ENCODE peak calls at places on chromosome X, in eight cellular contexts. E, V, J, I, P, H, D and B are unnamed samples.

GRCh38 chrX:74277320-74277719 is 26.7 kb upstream of the ZCCHC13 start:
- DNase-seq in I (no peak), H (no peak), D (no peak), V (no peak), J (no peak), E (no peak), P (no peak), B (no peak)

GRCh38 chrX:152632445-152633097 is 5.1 kb upstream of the GABRQ start:
- DNase-seq in E (no peak), J (peak; percentile 49), H (peak; percentile 8), V (peak; percentile 56), D (no peak), P (no peak), I (peak; percentile 44), B (peak; percentile 78)

GRCh38 chrX:146481735-146482134 is 327.8 kb upstream of the CXorf51B start:
- DNase-seq in P (no peak), H (no peak), D (no peak), E (no peak), J (no peak), I (no peak), V (no peak), B (no peak)

GRCh38 chrX:154049209-154050112 is 29.8 kb upstream of the IRAK1 start:
- DNase-seq in P (no peak), E (no peak), D (peak; percentile 54), J (no peak), I (no peak), V (peak; percentile 39), H (no peak), B (no peak)

GRCh38 chrX:22122510-22122909 is 90.4 kb downstream of the PHEX start:
- DNase-seq in I (no peak), J (no peak), P (no peak), D (no peak), H (no peak), E (peak; percentile 65), V (no peak), B (peak; percentile 41)

GRCh38 chrX:7214251-7214650 is 66.3 kb upstream of the PUDP start:
- DNase-seq in E (no peak), V (no peak), D (no peak), J (no peak), H (no peak), P (no peak), I (no peak), B (no peak)

GRCh38 chrX:16544969-16545368 is 105.0 kb upstream of the S100G start:
- DNase-seq in E (no peak), V (no peak), D (no peak), H (no peak), J (no peak), P (no peak), I (no peak), B (no peak)

GRCh38 chrX:41475611-41476241 is 28.6 kb downstream of the NYX start:
- DNase-seq in I (no peak), D (no peak), E (no peak), H (peak; percentile 35), J (no peak), V (no peak), P (no peak), B (no peak)

GRCh38 chrX:9354918-9355317 is 109.9 kb upstream of the TBL1X start:
- DNase-seq in H (no peak), J (no peak), D (no peak), P (no peak), V (no peak), E (no peak), I (no peak), B (no peak)

GRCh38 chrX:9352683-9353430 is 112.0 kb upstream of the TBL1X start:
- DNase-seq in E (no peak), P (no peak), H (peak; percentile 4), V (peak; percentile 49), I (peak; percentile 36), J (no peak), D (no peak), B (no peak)

GRCh38 chrX:9349572-9350259 is 115.1 kb upstream of the TBL1X start:
- DNase-seq in J (peak; percentile 42), H (no peak), D (no peak), V (no peak), P (no peak), E (no peak), I (no peak), B (no peak)

GRCh38 chrX:9351112-9351511 is 113.7 kb upstream of the TBL1X start:
- DNase-seq in V (no peak), J (no peak), E (no peak), I (no peak), P (no peak), D (no peak), H (no peak), B (no peak)

GRCh38 chrX:9352243-9352642 is 112.6 kb upstream of the TBL1X start:
- DNase-seq in I (no peak), E (no peak), P (no peak), H (no peak), D (no peak), J (no peak), V (no peak), B (no peak)
- H3K4me3 ChIP-seq in I (peak overlapping the region; percentile 24), E (no peak overlapping the region), P (no peak overlapping the region), H (no peak overlapping the region), D (no peak overlapping the region), J (no peak overlapping the region), V (no peak overlapping the region), B (no peak overlapping the region)

GRCh38 chrX:23390979-23391378 is 56.3 kb downstream of the PTCHD1 start:
- DNase-seq in H (no peak), I (no peak), E (no peak), V (no peak), P (no peak), J (no peak), D (no peak), B (no peak)
- TF ChIP-seq EP300 in H (no peak), I (no peak), E (no peak), V (no peak), P (no peak), J (no peak), D (no peak), B (no peak)

GRCh38 chrX:1248381-1249061 is 20.1 kb upstream of the CSF2RA start:
- DNase-seq in E (no peak), P (no peak), J (no peak), H (peak; percentile 7), V (no peak), I (no peak), D (no peak), B (no peak)
- H3K4me3 ChIP-seq in E (peak overlapping the region; percentile 21), P (no peak overlapping the region), J (no peak overlapping the region), H (no peak overlapping the region), V (no peak overlapping the region), I (no peak overlapping the region), D (peak overlapping the region; percentile 3), B (no peak overlapping the region)

GRCh38 chrX:99305573-99305972 is 1104.5 kb downstream of the PCDH19 start:
- DNase-seq in P (no peak), D (no peak), J (no peak), V (no peak), H (no peak), I (no peak), E (no peak), B (no peak)

DNA sequence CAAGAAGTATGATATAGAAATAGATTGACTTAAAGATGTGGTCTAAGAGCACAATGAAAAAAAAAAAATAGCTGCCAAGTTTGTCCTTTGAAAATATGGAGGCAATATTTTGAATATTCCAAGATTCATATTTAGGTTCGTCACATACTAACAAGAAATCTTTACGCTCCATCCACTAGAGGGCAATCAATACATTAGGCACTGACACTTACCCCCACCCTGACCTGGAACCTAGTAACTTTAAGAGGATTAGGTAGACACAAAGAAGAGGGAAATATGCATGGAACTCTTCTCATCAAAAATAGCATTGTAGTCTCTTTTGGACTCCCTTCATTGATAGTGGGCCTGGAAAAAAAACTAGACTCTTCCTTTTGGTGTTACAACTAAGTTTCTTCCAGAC is 1108.1 kb downstream of the PCDH19 start:
- DNase-seq in I (peak; percentile 4), D (no peak), V (no peak), P (no peak), E (no peak), J (peak; percentile 3), H (peak; percentile 5), B (no peak)
- TF ChIP-seq EP300 in I (no peak), D (no peak), V (no peak), P (no peak), E (no peak), J (no peak), H (no peak), B (no peak)

GRCh38 chrX:63755892-63756291 is 29.1 kb downstream of the ARHGEF9 start:
- DNase-seq in E (no peak), D (no peak), I (no peak), P (no peak), H (no peak), V (no peak), J (no peak), B (no peak)
- H3K4me3 ChIP-seq in E (no peak overlapping the region), D (no peak overlapping the region), I (no peak overlapping the region), P (no peak overlapping the region), H (no peak overlapping the region), V (peak overlapping the region; percentile 52), J (no peak overlapping the region), B (no peak overlapping the region)

GRCh38 chrX:53244610-53245009 is 19.6 kb upstream of the KDM5C start:
- DNase-seq in E (no peak), V (no peak), I (no peak), H (no peak), D (no peak), P (no peak), J (no peak), B (no peak)
- TF ChIP-seq EP300 in E (no peak), V (no peak), I (no peak), H (no peak), D (no peak), P (no peak), J (no peak), B (no peak)